ENCODE peak calls at places on chromosomes 5 and 9, in ten cellular contexts. A is body of pancreas; Q is gastrocnemius medialis; U is progenitor cell of endocrine pancreas; N is glutamatergic neuron; W is lung; G is choroid plexus epithelial cell; X is CD4-positive, alpha-beta T cell; H is H1; O is kidney. B is an unnamed sample.

GRCh38 chr5:34897646-34898045 is 17.7 kb downstream of the RAD1 start:
- DNase-seq in N (no peak), X (no peak), G (no peak), W (no peak), A (no peak), U (no peak), O (no peak), H (no peak), Q (no peak), B (no peak)

GRCh38 chr5:14672508-14673394 is 8.2 kb downstream of the OTULIN start:
- DNase-seq in H (no peak), A (no peak), N (no peak), U (no peak), W (no peak), X (no peak), Q (no peak), O (no peak), G (no peak), B (peak; percentile 14)

GRCh38 chr5:91245871-91246270 is 137.2 kb downstream of the ARRDC3 start:
- DNase-seq in W (no peak), N (no peak), Q (no peak), A (no peak), X (no peak), H (no peak), U (no peak), G (peak; percentile 39), O (no peak), B (peak; percentile 28)

GRCh38 chr9:94150279-94150828 is 66.1 kb downstream of the PTPDC1 start:
- DNase-seq in Q (no peak), N (no peak), H (no peak), O (no peak), X (no peak), A (no peak), G (no peak), W (no peak), U (no peak), B (no peak)

GRCh38 chr5:14737309-14737708 is 72.8 kb downstream of the OTULIN start:
- DNase-seq in X (no peak), G (no peak), N (no peak), O (no peak), H (no peak), Q (peak; percentile 55), A (no peak), W (no peak), U (no peak), B (no peak)

GRCh38 chr9:35110327-35110758 is 5.3 kb downstream of the ATOSB start:
- DNase-seq in U (no peak), A (no peak), W (no peak), N (no peak), H (no peak), G (peak; percentile 56), O (peak; percentile 80), X (no peak), Q (no peak), B (peak; percentile 42)

GRCh38 chr9:132698989-132699388 is 28.7 kb downstream of the GTF3C4 start:
- DNase-seq in X (no peak), Q (no peak), G (no peak), U (no peak), A (peak; percentile 61), W (peak; percentile 74), O (no peak), N (no peak), H (no peak), B (peak; percentile 37)

GRCh38 chr9:109399258-109399767 is 78.5 kb upstream of the EPB41L4B start:
- DNase-seq in N (no peak), W (no peak), O (no peak), A (no peak), H (no peak), G (no peak), Q (no peak), X (no peak), U (no peak), B (no peak)

GRCh38 chr5:54619732-54620582 is 102.4 kb downstream of the SNX18 start:
- DNase-seq in X (no peak), U (no peak), G (peak; percentile 19), A (no peak), Q (no peak), W (no peak), N (no peak), H (no peak), O (no peak), B (no peak)

GRCh38 chr9:114218264-114219120 is 63.2 kb downstream of the COL27A1 start:
- DNase-seq in H (no peak), W (no peak), A (no peak), N (no peak), U (no peak), X (no peak), O (no peak), Q (no peak), G (peak; percentile 47), B (no peak)

GRCh38 chr9:113966394-113966793 is 90.3 kb downstream of the ZNF618 start:
- DNase-seq in U (no peak), A (no peak), N (no peak), W (no peak), X (no peak), H (no peak), O (no peak), G (no peak), Q (peak; percentile 23), B (no peak)

GRCh38 chr5:91390268-91390667 is 7.2 kb upstream of the ARRDC3 start:
- DNase-seq in Q (no peak), X (no peak), A (no peak), G (no peak), O (no peak), N (no peak), W (no peak), U (no peak), H (no peak), B (no peak)

GRCh38 chr9:119050281-119050680 is 319.0 kb downstream of the BRINP1 start:
- DNase-seq in U (no peak), G (no peak), W (no peak), X (no peak), N (no peak), O (no peak), A (no peak), Q (no peak), H (no peak), B (no peak)

GRCh38 chr5:107337281-107337680 is 333.5 kb downstream of the EFNA5 start:
- DNase-seq in O (no peak), G (no peak), Q (no peak), U (no peak), W (no peak), X (no peak), A (no peak), H (no peak), N (no peak), B (no peak)

GRCh38 chr5:88942967-88943291 is 59.9 kb upstream of the MEF2C start:
- DNase-seq in G (no peak), H (no peak), O (no peak), W (no peak), N (no peak), U (no peak), A (no peak), Q (no peak), X (no peak), B (no peak)

GRCh38 chr9:82456621-82457020 is 468.0 kb downstream of the SPATA31D1 start:
- DNase-seq in O (no peak), A (no peak), N (no peak), U (no peak), Q (no peak), H (no peak), W (no peak), G (peak; percentile 47), X (no peak), B (peak; percentile 11)

GRCh38 chr5:60652206-60652605 is 47.8 kb downstream of the DEPDC1B start:
- DNase-seq in W (no peak), Q (no peak), G (peak; percentile 81), X (no peak), H (no peak), N (no peak), A (no peak), U (no peak), O (no peak), B (peak; percentile 91)

GRCh38 chr9:92631452-92632211 is 38.3 kb downstream of the IPPK start:
- DNase-seq in X (no peak), N (no peak), H (no peak), G (peak; percentile 86), A (no peak), Q (no peak), W (no peak), U (no peak), O (no peak), B (no peak)
- TF ChIP-seq CTCF in X (no peak), N (no peak), H (no peak), G (no peak), A (no peak), Q (no peak), W (no peak), U (no peak), O (no peak), B (no peak)

GRCh38 chr5:96597441-96598020 is 64.6 kb upstream of the CAST start:
- DNase-seq in G (peak; percentile 63), Q (no peak), A (no peak), X (no peak), U (no peak), N (no peak), W (no peak), H (no peak), O (no peak), B (peak; percentile 36)
- TF ChIP-seq CTCF in G (no peak), Q (no peak), A (no peak), X (no peak), U (no peak), N (no peak), W (no peak), H (no peak), O (no peak), B (no peak)

GRCh38 chr5:79875230-79875629 is 115.8 kb downstream of the MTX3 start:
- DNase-seq in A (no peak), N (no peak), Q (no peak), X (no peak), G (no peak), H (no peak), W (no peak), U (no peak), O (no peak), B (peak; percentile 3)

GRCh38 chr5:79876510-79876909 is 114.6 kb downstream of the MTX3 start:
- DNase-seq in O (no peak), N (no peak), G (no peak), H (no peak), X (no peak), Q (no peak), U (no peak), A (no peak), W (no peak), B (no peak)

GRCh38 chr5:79878131-79878630 is 112.9 kb downstream of the MTX3 start:
- DNase-seq in N (no peak), Q (no peak), W (no peak), O (no peak), H (no peak), X (no peak), U (no peak), A (no peak), G (no peak), B (no peak)

GRCh38 chr5:79873216-79873615 is 117.8 kb downstream of the MTX3 start:
- DNase-seq in G (no peak), A (no peak), O (no peak), U (no peak), X (no peak), W (no peak), H (no peak), Q (no peak), N (no peak), B (no peak)

GRCh38 chr5:79878721-79879336 is 112.2 kb downstream of the MTX3 start:
- DNase-seq in H (peak; percentile 87), G (no peak), A (no peak), O (no peak), W (no peak), X (no peak), Q (no peak), N (peak; percentile 45), U (no peak), B (peak; percentile 3)
- TF ChIP-seq CTCF in H (peak; percentile 91), G (peak; percentile 49), A (no peak), O (no peak), W (no peak), X (no peak), Q (no peak), N (peak; percentile 22), U (peak; percentile 44), B (peak; percentile 36)

GRCh38 chr5:135534609-135535419 is 950 bp downstream of the NEUROG1 start:
- DNase-seq in G (no peak), H (peak; percentile 72), A (no peak), X (no peak), O (no peak), W (no peak), Q (no peak), U (no peak), N (peak; percentile 84), B (no peak)
- TF ChIP-seq CTCF in G (no peak), H (peak; percentile 44), A (no peak), X (no peak), O (no peak), W (no peak), Q (no peak), U (peak; percentile 28), N (peak; percentile 32), B (no peak)

B was measured in fibroblast of pulmonary artery.